ENCODE peak calls at places on chromosomes 13 and 19, in five cellular contexts. J is tibial artery, V is left lung, I is fibroblast of lung, R is pancreas. S is an unnamed sample.

GRCh38 chr13:94249512-94249911 is 230.0 kb downstream of the DCT start:
- DNase-seq in J (no peak), V (no peak), I (peak; percentile 63), R (no peak), S (no peak)

GRCh38 chr19:45091031-45091918 is 1.7 kb upstream of the PPP1R37 start:
- DNase-seq in J (peak; percentile 99), V (peak; percentile 100), I (peak; percentile 99), R (peak; percentile 99), S (peak; percentile 99)

GRCh38 chr19:19304186-19304975 is 15.9 kb downstream of the SUGP1 start:
- DNase-seq in J (no peak), V (no peak), I (no peak), R (no peak), S (no peak)

GRCh38 chr19:13909430-13909829 is 3.4 kb downstream of the CC2D1A start:
- DNase-seq in J (no peak), V (no peak), I (no peak), R (peak; percentile 60), S (no peak)

GRCh38 chr13:33052446-33052845 is 36.2 kb downstream of the KL start:
- DNase-seq in J (no peak), V (no peak), I (peak; percentile 23), R (no peak), S (no peak)

GRCh38 chr19:33815410-33816340 is 19.0 kb downstream of the KCTD15 start:
- DNase-seq in J (peak; percentile 37), V (no peak), I (peak; percentile 50), R (no peak), S (no peak)

GRCh38 chr13:49472186-49472585 is 23.6 kb upstream of the PHF11 start:
- DNase-seq in J (no peak), V (no peak), I (no peak), R (no peak), S (no peak)

GRCh38 chr13:44050450-44051063 is 170.9 kb downstream of the LACC1 start:
- DNase-seq in J (no peak), V (no peak), I (peak; percentile 66), R (no peak), S (no peak)

GRCh38 chr19:6717441-6717971 is 2.9 kb downstream of the C3 start:
- DNase-seq in J (no peak), V (no peak), I (peak; percentile 20), R (no peak), S (no peak)

GRCh38 chr19:7242601-7243258 is 51.5 kb downstream of the INSR start:
- DNase-seq in J (no peak), V (no peak), I (peak; percentile 49), R (no peak), S (peak; percentile 25)

GRCh38 chr13:48403929-48404328 is 9.0 kb downstream of the LPAR6 start:
- DNase-seq in J (no peak), V (no peak), I (no peak), R (no peak), S (no peak)
- H3K27ac ChIP-seq in J (peak overlapping the region; percentile 60), V (peak overlapping the region; percentile 58), I (no peak overlapping the region), R (no peak overlapping the region), S (peak overlapping the region; percentile 70)

GRCh38 chr19:40588110-40588854 is 11.6 kb downstream of the SHKBP1 start:
- DNase-seq in J (no peak), V (no peak), I (peak; percentile 47), R (no peak), S (no peak)
- TF ChIP-seq CTCF in J (no peak), V (no peak), I (no peak), R (no peak), S (no peak)

DNA sequence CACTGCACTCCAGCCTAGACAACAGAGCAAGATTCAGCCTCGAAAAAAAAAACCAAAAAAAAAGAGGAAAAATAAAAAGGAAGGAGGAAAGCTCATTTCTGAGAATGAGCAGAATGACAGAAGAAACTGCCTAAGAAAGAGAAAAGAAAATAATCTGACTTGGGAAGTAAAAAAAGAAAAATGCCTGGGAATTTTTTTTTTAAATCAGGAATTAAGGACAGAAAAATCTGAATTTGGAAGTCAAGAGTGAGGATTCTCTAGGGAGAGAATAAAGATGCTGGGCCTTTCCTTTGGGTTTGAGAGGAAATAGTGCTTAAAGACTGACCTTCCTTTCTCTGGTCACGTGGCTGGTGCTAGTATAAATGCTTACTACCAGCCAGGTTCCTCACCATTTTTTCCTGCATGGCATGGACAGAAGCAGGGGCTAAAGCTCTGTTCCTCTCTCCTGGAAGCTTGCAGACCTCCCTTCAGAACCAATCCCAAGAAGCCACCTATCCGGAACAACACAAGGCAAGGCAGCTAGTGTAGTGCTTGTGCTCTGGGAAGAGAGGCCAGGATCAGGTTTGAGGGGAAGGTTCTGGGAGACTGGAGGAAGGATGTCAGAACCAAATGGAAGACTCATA is at the start of gene FFAR2:
- DNase-seq in J (no peak), V (no peak), I (no peak), R (no peak), S (no peak)
- H3K27ac ChIP-seq in J (no peak within 1 kb of the TSS), V (no peak within 1 kb of the TSS), I (no peak within 1 kb of the TSS), R (no peak within 1 kb of the TSS), S (no peak within 1 kb of the TSS)

GRCh38 chr19:3178973-3179738 is 587 bp downstream of the S1PR4 start:
- DNase-seq in J (no peak), V (peak; percentile 85), I (no peak), R (no peak), S (no peak)

GRCh38 chr19:3175761-3176714 is 2.5 kb upstream of the S1PR4 start:
- DNase-seq in J (no peak), V (peak; percentile 86), I (peak; percentile 39), R (no peak), S (peak; percentile 98)

GRCh38 chr19:3179739-3180293 is 1.2 kb downstream of the S1PR4 start:
- DNase-seq in J (peak; percentile 58), V (peak; percentile 81), I (no peak), R (no peak), S (no peak)

GRCh38 chr19:3176715-3177501 is 1.7 kb upstream of the S1PR4 start:
- DNase-seq in J (no peak), V (peak; percentile 91), I (peak; percentile 33), R (no peak), S (peak; percentile 59)

GRCh38 chr19:3178377-3178972 is at the start of gene S1PR4:
- DNase-seq in J (no peak), V (peak; percentile 86), I (no peak), R (no peak), S (no peak)
- TF ChIP-seq CTCF in J (no peak), V (peak; percentile 27), I (no peak), R (no peak), S (no peak)

GRCh38 chr13:41460930-41461329 is 3.6 kb downstream of the RGCC start:
- DNase-seq in J (no peak), V (no peak), I (no peak), R (no peak), S (no peak)

GRCh38 chr13:41458187-41458938 is 1.0 kb downstream of the RGCC start:
- DNase-seq in J (no peak), V (peak; percentile 90), I (peak; percentile 18), R (peak; percentile 13), S (peak; percentile 23)

GRCh38 chr13:41461527-41462124 is 4.3 kb downstream of the RGCC start:
- DNase-seq in J (no peak), V (no peak), I (no peak), R (no peak), S (no peak)

GRCh38 chr13:41458939-41459753 is 1.8 kb downstream of the RGCC start:
- DNase-seq in J (peak; percentile 73), V (no peak), I (peak; percentile 77), R (peak; percentile 29), S (peak; percentile 7)

GRCh38 chr13:41459754-41460111 is 2.4 kb downstream of the RGCC start:
- DNase-seq in J (no peak), V (no peak), I (no peak), R (no peak), S (no peak)
- H3K27ac ChIP-seq in J (no peak overlapping the region), V (peak overlapping the region; percentile 83), I (peak overlapping the region; percentile 37), R (no peak overlapping the region), S (peak overlapping the region; percentile 36)

GRCh38 chr19:39350156-39350555 is 7.9 kb downstream of the SAMD4B start:
- DNase-seq in J (no peak), V (no peak), I (no peak), R (no peak), S (no peak)

GRCh38 chr19:39355253-39355652 is 13.0 kb downstream of the SAMD4B start:
- DNase-seq in J (no peak), V (no peak), I (no peak), R (no peak), S (no peak)

GRCh38 chr19:39352549-39353285 is 10.5 kb downstream of the SAMD4B start:
- DNase-seq in J (no peak), V (no peak), I (no peak), R (no peak), S (no peak)

GRCh38 chr19:39349326-39349725 is 7.1 kb downstream of the SAMD4B start:
- DNase-seq in J (no peak), V (no peak), I (no peak), R (no peak), S (no peak)

GRCh38 chr19:39351537-39352037 is 9.4 kb downstream of the SAMD4B start:
- DNase-seq in J (no peak), V (no peak), I (peak; percentile 31), R (no peak), S (no peak)
- TF ChIP-seq CTCF in J (no peak), V (no peak), I (no peak), R (no peak), S (no peak)